ENCODE peak calls at places on chromosomes 12 and 14, in four cellular contexts. Q, R, Y and B are unnamed samples.

GRCh38 chr12:28844718-28845117 is 304.4 kb upstream of the FAR2 start:
- DNase-seq in Q (no peak), R (no peak), Y (no peak), B (no peak)

GRCh38 chr14:22973217-22974032 is 8.9 kb downstream of the AJUBA start:
- DNase-seq in Q (peak; percentile 54), R (peak; percentile 50), Y (peak; percentile 66), B (no peak)

GRCh38 chr12:124497039-124497438 is 70.4 kb downstream of the NCOR2 start:
- DNase-seq in Q (no peak), R (no peak), Y (no peak), B (no peak)

GRCh38 chr14:102900631-102901571 is 21.6 kb upstream of the AMN start:
- DNase-seq in Q (peak; percentile 1), R (no peak), Y (no peak), B (no peak)

GRCh38 chr12:1204581-1205121 is 213.6 kb downstream of the ERC1 start:
- DNase-seq in Q (no peak), R (no peak), Y (no peak), B (peak; percentile 56)

GRCh38 chr12:93198086-93198485 is 179.6 kb upstream of the NUDT4 start:
- DNase-seq in Q (no peak), R (no peak), Y (no peak), B (no peak)

GRCh38 chr14:28773917-28774691 is 7.5 kb downstream of the FOXG1 start:
- DNase-seq in Q (peak; percentile 36), R (peak; percentile 86), Y (peak; percentile 90), B (no peak)

GRCh38 chr12:89236748-89237428 is 115.4 kb downstream of the DUSP6 start:
- DNase-seq in Q (no peak), R (no peak), Y (no peak), B (no peak)

GRCh38 chr12:25364529-25365339 is 114.0 kb upstream of the KRAS start:
- DNase-seq in Q (no peak), R (no peak), Y (no peak), B (no peak)

GRCh38 chr14:22314183-22314820 is 274.7 kb downstream of the DAD1 start:
- DNase-seq in Q (peak; percentile 37), R (no peak), Y (no peak), B (peak; percentile 48)

GRCh38 chr14:100736269-100737180 is 9.8 kb downstream of the DLK1 start:
- DNase-seq in Q (peak; percentile 72), R (no peak), Y (no peak), B (no peak)

GRCh38 chr14:90263748-90264449 is 7.5 kb downstream of the PSMC1 start:
- DNase-seq in Q (no peak), R (no peak), Y (no peak), B (no peak)

DNA sequence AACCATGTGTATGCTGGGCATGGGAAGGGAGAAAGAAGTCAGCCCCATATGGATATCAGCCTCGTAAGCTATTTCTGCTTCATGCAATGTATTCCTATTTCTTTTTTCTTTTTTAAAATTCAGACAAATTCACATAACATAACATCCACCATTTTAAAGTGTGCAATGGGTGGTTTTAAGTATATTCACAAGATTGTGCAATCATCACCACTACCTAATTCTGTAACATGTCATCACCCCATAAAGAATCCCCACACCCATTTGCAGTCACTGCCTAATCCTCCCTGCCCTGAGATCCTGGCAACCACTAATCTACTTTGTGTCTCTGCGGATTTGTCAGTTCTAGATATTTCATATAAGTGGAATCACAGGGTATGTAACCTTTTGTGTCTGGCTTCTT is 9.5 kb downstream of the POMT2 start:
- DNase-seq in Q (no peak), R (no peak), Y (no peak), B (no peak)
- TF ChIP-seq ATF2 in Q (no peak), R (no peak), Y (no peak), B (no peak)

DNA sequence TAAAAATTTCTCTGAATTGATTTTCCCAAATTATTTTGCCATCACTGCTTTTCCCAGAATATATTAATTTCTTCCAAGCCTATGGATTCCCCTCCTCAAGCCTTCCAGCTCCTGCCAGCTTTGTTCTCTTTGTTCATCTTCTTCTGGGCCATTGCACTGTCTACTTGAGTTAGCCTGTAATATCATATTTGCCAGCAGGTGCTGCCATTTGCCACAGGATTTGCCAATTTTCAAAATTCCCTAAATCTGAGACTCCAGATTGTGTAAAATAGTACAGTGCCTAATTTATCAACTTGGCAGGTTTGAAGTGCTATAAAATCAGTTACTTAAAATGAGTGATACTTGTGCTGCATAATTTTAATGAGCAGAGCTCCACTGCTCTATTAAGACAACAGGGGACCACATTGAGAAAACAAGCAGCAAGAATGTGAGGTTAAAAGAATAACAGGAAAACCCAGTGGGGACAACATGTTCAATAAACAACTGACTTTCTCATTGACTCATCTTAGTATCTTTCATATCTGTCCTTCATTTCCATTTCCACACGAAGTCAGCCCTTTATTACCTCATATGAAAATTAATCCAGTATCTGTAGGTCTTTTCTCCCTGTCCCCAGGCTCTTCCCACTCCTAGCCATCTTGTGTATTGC is 84.6 kb upstream of the CCDC196 start:
- DNase-seq in Q (no peak), R (no peak), Y (no peak), B (no peak)
- TF ChIP-seq ATF2 in Q (no peak), R (no peak), Y (no peak), B (no peak)

DNA sequence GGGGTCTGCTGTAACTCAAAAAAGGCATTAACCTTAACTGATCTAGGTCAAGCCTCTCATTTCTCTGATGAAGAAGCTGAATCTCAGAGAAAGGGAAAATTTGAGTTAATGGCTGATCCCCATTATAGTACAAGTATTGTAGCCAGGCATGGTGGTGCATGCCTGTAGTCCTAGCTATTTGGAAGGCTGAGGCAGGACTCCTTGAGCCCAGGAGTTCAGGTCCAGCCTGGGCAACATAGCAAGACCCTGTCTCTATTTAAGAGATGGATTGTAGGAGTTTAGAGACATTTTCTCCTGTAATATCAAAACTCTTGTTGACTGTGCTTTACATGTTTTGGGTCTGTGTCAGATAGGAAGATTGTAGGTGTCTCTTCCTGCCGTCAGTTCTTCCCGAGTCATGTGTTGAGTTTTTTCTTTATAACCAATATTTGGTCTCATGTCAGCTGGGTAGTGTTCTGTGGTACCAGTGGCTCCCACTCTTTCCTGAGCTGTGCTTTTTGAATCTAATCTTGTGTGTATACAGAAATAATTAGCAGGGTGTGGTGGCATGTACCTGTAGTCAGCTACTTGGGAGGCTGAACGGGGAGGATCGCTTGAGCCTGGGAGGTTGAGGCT is 8.6 kb downstream of the COPZ1 start:
- DNase-seq in Q (no peak), R (no peak), Y (no peak), B (no peak)
- TF ChIP-seq ATF2 in Q (no peak), R (no peak), Y (no peak), B (no peak)

DNA sequence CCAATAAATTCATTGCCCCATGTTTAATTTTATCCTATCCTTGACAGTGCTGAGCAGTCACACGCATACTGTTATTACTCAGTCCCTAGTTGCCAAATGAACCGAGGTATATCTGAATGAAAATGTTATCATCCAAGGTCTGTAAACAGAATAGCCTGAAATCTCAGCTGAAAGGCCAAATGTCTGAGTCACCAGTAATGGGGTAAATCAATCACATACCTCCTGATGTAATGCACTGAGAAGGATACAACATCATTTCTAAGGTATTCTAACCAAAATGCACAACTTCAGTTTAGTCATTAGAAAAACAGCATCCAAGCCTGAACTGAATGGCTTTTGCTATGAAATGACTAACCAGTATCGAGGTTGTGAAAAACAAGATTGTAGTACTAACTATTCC is 228.6 kb downstream of the DPF3 start:
- DNase-seq in Q (no peak), R (no peak), Y (no peak), B (no peak)
- TF ChIP-seq ATF2 in Q (no peak), R (no peak), Y (no peak), B (no peak)

GRCh38 chr14:34826661-34827060 is 48.5 kb downstream of the BAZ1A start:
- DNase-seq in Q (no peak), R (no peak), Y (no peak), B (no peak)

GRCh38 chr14:34824256-34824655 is 50.9 kb downstream of the BAZ1A start:
- DNase-seq in Q (no peak), R (no peak), Y (no peak), B (no peak)

GRCh38 chr14:34824826-34825225 is 50.3 kb downstream of the BAZ1A start:
- DNase-seq in Q (no peak), R (no peak), Y (no peak), B (no peak)
- TF ChIP-seq ATF2 in Q (no peak), R (no peak), Y (no peak), B (no peak)

GRCh38 chr12:114403690-114404450 is 2.1 kb downstream of the TBX5 start:
- DNase-seq in Q (no peak), R (peak; percentile 68), Y (no peak), B (no peak)
- TF ChIP-seq ATF2 in Q (no peak), R (no peak), Y (no peak), B (no peak)

DNA sequence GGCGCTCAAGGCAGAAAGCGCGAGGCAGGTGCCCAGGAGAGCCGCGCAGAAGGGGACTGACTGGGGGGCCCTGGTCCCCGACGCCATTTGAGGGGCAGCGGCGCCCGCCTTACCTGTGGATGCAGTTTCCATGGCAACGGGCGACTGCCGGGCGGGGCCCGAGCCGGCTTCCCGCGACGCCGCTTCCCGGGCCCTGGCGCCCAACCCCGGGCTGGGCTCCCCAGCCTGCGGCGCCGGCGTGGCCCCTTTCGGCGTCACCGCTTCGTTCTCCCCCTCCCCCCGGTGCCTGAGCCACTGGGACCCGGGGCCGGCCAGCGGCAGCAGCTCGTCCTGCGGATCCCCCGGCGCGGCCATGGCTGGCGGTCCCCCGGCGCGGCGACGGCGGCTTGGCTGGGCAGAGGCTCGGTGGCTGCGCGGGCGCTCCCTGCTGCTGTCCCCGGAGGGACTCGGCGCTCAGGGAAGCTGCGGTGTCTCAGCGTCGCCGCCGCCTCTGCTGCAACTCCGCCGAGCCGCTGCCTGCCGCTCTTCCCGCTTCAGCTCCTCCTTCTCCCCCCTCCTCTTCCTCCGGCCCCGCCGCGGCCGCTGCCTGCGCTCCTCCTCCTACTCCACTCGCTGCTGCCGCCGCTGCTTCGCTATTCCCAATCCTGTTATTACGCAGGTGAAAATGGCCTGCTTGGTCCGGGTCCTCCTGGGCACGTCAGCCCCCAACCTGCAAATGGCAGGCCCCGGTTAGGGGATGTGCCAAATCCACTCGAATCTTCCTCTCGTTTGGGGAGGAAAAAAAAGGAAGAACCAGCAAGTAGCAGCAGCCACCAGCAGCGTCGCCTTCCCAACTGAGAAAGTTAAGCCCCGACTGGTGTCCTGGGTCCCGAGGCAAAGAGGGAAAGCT is at the start of gene RTN1:
- DNase-seq in Q (no peak), R (peak; percentile 71), Y (peak; percentile 78), B (no peak)
- TF ChIP-seq ATF2 in Q (no peak), R (no peak), Y (no peak), B (no peak)

GRCh38 chr14:104350463-104351185 is 212.2 kb downstream of the KIF26A start:
- DNase-seq in Q (no peak), R (no peak), Y (no peak), B (no peak)
- TF ChIP-seq ATF2 in Q (no peak), R (no peak), Y (no peak), B (no peak)